ENCODE peak calls at places on chromosomes 6 and 20, in four cellular contexts. A is GM12878, G is HCT116, H is K562. Y is an unnamed sample.

GRCh38 chr20:41406307-41406706 is 39.7 kb upstream of the EMILIN3 start:
- DNase-seq in H (no peak), G (no peak), A (no peak), Y (no peak)

GRCh38 chr6:108250240-108250866 is 10.5 kb downstream of the SNX3 start:
- DNase-seq in G (peak; percentile 28), H (peak; percentile 38), A (no peak), Y (no peak)

GRCh38 chr20:7010584-7010983 is 243.1 kb downstream of the BMP2 start:
- DNase-seq in H (no peak), A (no peak), G (no peak), Y (no peak)

GRCh38 chr6:127851197-127851596 is 49.7 kb downstream of the THEMIS start:
- DNase-seq in A (no peak), H (no peak), G (no peak), Y (no peak)

GRCh38 chr20:7980332-7981046 is 39.1 kb downstream of the TMX4 start:
- DNase-seq in G (peak; percentile 23), A (no peak), H (peak; percentile 26), Y (peak; percentile 17)

GRCh38 chr6:130779658-130780033 is 47.6 kb upstream of the SMLR1 start:
- DNase-seq in G (no peak), A (no peak), H (no peak), Y (no peak)

GRCh38 chr6:95690328-95690727 is 113.0 kb downstream of the MANEA start:
- DNase-seq in A (no peak), H (no peak), G (no peak), Y (no peak)

GRCh38 chr6:115643762-115644161 is 416.9 kb downstream of the FRK start:
- DNase-seq in A (no peak), G (peak; percentile 13), H (no peak), Y (no peak)

GRCh38 chr20:7113577-7114466 is 346.3 kb downstream of the BMP2 start:
- DNase-seq in A (no peak), G (no peak), H (no peak), Y (peak; percentile 18)

GRCh38 chr6:107646176-107646575 is 156.3 kb downstream of the SOBP start:
- DNase-seq in A (no peak), H (no peak), G (no peak), Y (no peak)

GRCh38 chr20:2305946-2306345 is 10.1 kb downstream of the TGM3 start:
- DNase-seq in H (peak; percentile 19), G (no peak), A (no peak), Y (no peak)

GRCh38 chr6:96001891-96002575 is 13.7 kb upstream of the FUT9 start:
- DNase-seq in A (no peak), G (no peak), H (no peak), Y (no peak)

GRCh38 chr6:169210611-169211010 is 43.0 kb downstream of the THBS2 start:
- DNase-seq in A (no peak), H (no peak), G (no peak), Y (no peak)

DNA sequence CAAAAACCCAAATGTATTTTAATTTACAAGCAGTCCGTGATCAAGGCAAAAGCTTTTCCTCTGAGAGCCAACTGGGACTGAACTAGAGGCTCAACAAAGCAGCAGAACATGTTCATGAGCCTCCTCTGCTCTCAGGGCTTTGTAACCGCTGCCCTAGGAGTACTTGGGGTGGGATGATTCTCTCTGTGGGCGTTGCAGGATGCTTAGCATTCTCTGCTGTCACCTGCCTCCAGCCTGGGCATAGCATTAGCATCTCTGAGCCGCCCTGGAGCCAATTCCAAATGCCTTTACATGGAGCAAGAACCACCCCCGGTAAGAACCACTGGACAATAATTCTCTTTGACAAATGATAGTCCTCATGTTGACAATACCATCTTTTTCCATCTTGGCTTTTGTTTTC is 237.6 kb upstream of the CDH4 start:
- DNase-seq in H (no peak), A (no peak), G (no peak), Y (no peak)
- TF ChIP-seq SIN3A in H (no peak), A (no peak), G (no peak), Y (no peak)

DNA sequence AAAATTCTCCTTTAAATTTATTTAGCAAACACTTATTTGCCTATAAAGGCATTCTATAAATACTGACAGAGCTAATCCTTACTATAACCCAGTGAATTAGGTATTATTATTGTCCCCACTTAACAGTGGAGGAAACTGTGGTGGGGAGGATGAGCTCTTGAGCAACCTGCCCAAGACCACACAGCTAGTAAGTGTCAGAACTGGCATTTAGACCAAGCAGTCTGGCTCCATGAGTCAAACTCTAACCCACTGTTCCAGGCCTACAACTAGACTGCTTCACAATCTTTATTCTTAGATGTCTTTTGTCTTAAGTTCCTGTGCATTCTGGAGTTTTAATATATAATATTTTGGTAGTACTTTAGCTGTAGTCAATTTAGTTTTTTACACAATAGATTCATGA is 530.8 kb downstream of the BCKDHB start:
- DNase-seq in H (no peak), A (no peak), G (no peak), Y (no peak)
- TF ChIP-seq CTCF in H (no peak), A (no peak), G (no peak), Y (no peak)

GRCh38 chr6:7471171-7471570 is 70.3 kb upstream of the DSP start:
- DNase-seq in H (no peak), A (no peak), G (no peak), Y (no peak)

GRCh38 chr6:7463785-7464184 is 74.2 kb downstream of the RIOK1 start:
- DNase-seq in G (no peak), H (no peak), A (no peak), Y (no peak)

GRCh38 chr6:7467007-7467897 is 74.2 kb upstream of the DSP start:
- DNase-seq in A (no peak), H (no peak), G (no peak), Y (no peak)

GRCh38 chr6:7469696-7470095 is 71.8 kb upstream of the DSP start:
- DNase-seq in H (no peak), A (no peak), G (no peak), Y (no peak)

GRCh38 chr6:7468382-7469081 is 72.9 kb upstream of the DSP start:
- DNase-seq in G (peak; percentile 18), H (peak; percentile 66), A (no peak), Y (no peak)
- TF ChIP-seq SIN3A in G (no peak), H (no peak), A (no peak), Y (no peak)

GRCh38 chr20:47711046-47711752 is 74.1 kb downstream of the SULF2 start:
- DNase-seq in H (no peak), A (no peak), G (no peak), Y (no peak)

GRCh38 chr20:47708140-47708807 is 77.0 kb downstream of the SULF2 start:
- DNase-seq in A (peak; percentile 30), G (no peak), H (no peak), Y (no peak)

GRCh38 chr20:47706345-47706744 is 78.9 kb downstream of the SULF2 start:
- DNase-seq in G (no peak), H (no peak), A (no peak), Y (no peak)

GRCh38 chr20:47710665-47711045 is 74.6 kb downstream of the SULF2 start:
- DNase-seq in A (no peak), G (no peak), H (no peak), Y (no peak)

GRCh38 chr20:47708953-47709833 is 76.1 kb downstream of the SULF2 start:
- DNase-seq in H (no peak), G (no peak), A (no peak), Y (no peak)
- TF ChIP-seq CTCF in H (no peak), G (no peak), A (no peak), Y (no peak)

GRCh38 chr20:50642288-50642803 is 49.0 kb downstream of the RIPOR3 start:
- DNase-seq in A (no peak), G (no peak), H (no peak), Y (no peak)

GRCh38 chr20:50649587-50649986 is 41.8 kb downstream of the RIPOR3 start:
- DNase-seq in A (no peak), H (no peak), G (no peak), Y (no peak)

GRCh38 chr20:50648651-50649050 is 42.7 kb downstream of the RIPOR3 start:
- DNase-seq in G (no peak), H (no peak), A (no peak), Y (no peak)

GRCh38 chr20:50645253-50646068 is 45.9 kb downstream of the RIPOR3 start:
- DNase-seq in G (peak; percentile 80), A (no peak), H (no peak), Y (peak; percentile 98)

GRCh38 chr20:50646483-50646996 is 44.8 kb downstream of the RIPOR3 start:
- DNase-seq in G (no peak), A (no peak), H (peak; percentile 36), Y (no peak)
- TF ChIP-seq SIN3A in G (no peak), A (no peak), H (no peak), Y (no peak)

DNA sequence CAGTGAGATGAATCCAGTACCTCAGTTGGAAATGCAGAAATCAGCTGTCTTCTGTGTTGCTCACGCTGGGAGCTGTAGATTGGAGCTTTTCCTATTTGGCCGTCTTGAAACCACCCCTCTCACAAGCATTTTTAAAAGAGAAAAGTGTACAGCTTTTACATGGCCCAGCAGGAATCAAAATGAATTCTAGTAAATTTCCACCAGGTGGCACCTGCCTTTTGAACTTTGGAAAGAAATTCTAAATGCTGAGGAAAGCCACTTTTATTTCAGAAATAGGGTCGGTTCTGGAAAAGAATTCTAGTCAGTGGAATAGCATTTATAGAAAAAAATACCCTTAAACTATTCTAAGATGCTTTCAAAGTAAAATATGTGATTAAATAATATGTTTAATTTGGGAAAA is 647.8 kb downstream of the CD109 start:
- DNase-seq in A (no peak), H (no peak), G (peak; percentile 4), Y (no peak)
- TF ChIP-seq CTCF in A (no peak), H (no peak), G (peak; percentile 20), Y (peak; percentile 25)

DNA sequence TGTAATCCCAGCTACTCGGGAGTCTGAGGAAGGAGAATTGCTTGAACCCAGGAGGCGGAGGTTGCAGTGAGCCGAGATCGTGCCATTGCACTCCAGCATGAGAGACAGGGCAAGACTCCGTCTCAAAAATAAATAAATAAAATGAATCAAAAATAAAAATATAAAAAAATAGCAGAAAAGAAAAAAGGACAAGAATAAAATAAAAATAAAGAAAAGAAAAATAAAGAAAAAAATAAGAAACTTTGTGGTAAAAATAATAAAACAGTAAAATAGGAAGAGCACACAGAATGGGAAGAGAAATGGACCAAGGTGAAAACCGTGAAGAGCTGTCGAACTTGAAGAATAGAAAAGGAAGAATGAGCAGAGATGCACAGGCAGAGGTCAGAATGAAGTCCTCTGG is 63.0 kb downstream of the SNX5 start:
- DNase-seq in A (no peak), H (no peak), G (no peak), Y (no peak)
- TF ChIP-seq SIN3A in A (no peak), H (no peak), G (no peak), Y (no peak)

GRCh38 chr20:575230-575629 is 31.6 kb upstream of the CSNK2A1 start:
- DNase-seq in G (no peak), A (no peak), H (no peak), Y (no peak)
- TF ChIP-seq CTCF in G (peak; percentile 17), A (no peak), H (no peak), Y (no peak)

GRCh38 chr6:157538163-157538562 is 157.2 kb downstream of the ZDHHC14 start:
- DNase-seq in H (no peak), G (no peak), A (no peak), Y (no peak)

GRCh38 chr6:157539900-157540752 is 159.1 kb downstream of the ZDHHC14 start:
- DNase-seq in H (no peak), A (no peak), G (no peak), Y (no peak)

GRCh38 chr6:157537518-157537917 is 156.5 kb downstream of the ZDHHC14 start:
- DNase-seq in H (no peak), A (no peak), G (no peak), Y (no peak)

GRCh38 chr6:157538698-157539097 is 157.7 kb downstream of the ZDHHC14 start:
- DNase-seq in A (no peak), H (no peak), G (no peak), Y (no peak)

GRCh38 chr6:157539421-157539822 is 158.4 kb downstream of the ZDHHC14 start:
- DNase-seq in G (no peak), A (no peak), H (no peak), Y (no peak)
- TF ChIP-seq SIN3A in G (no peak), A (no peak), H (no peak), Y (no peak)

Y was measured in Panc1.